ENCODE peak calls at places on chromosomes 3 and 15, in ten cellular contexts. One of them, this sample, is unnamed.

GRCh38 chr3:100278910-100279309 is 18.1 kb downstream of the TBC1D23 start:
- DNase-seq in CD8-positive, alpha-beta T cell: no peak
- DNase-seq in right atrium auricular region: no peak
- DNase-seq in A549: no peak
- DNase-seq in BJ: no peak
- DNase-seq in heart right ventricle: no peak
- DNase-seq in mucosa of descending colon: no peak
- DNase-seq in HCT116: no peak
- DNase-seq in lower lobe of right lung: no peak
- DNase-seq in transverse colon: no peak
- DNase-seq in this sample: no peak

GRCh38 chr3:105715372-105715771 is 153.4 kb downstream of the CBLB start:
- DNase-seq in BJ: peak; percentile 10
- DNase-seq in HCT116: no peak
- DNase-seq in heart right ventricle: no peak
- DNase-seq in CD8-positive, alpha-beta T cell: no peak
- DNase-seq in right atrium auricular region: no peak
- DNase-seq in lower lobe of right lung: no peak
- DNase-seq in A549: no peak
- DNase-seq in transverse colon: no peak
- DNase-seq in mucosa of descending colon: no peak
- DNase-seq in this sample: peak; percentile 46

GRCh38 chr3:160088492-160089137 is 100.0 kb downstream of the IL12A start:
- DNase-seq in heart right ventricle: no peak
- DNase-seq in lower lobe of right lung: no peak
- DNase-seq in BJ: no peak
- DNase-seq in A549: no peak
- DNase-seq in HCT116: no peak
- DNase-seq in CD8-positive, alpha-beta T cell: no peak
- DNase-seq in transverse colon: no peak
- DNase-seq in mucosa of descending colon: no peak
- DNase-seq in right atrium auricular region: no peak
- DNase-seq in this sample: no peak

GRCh38 chr3:78764634-78765033 is 1003.2 kb downstream of the ROBO1 start:
- DNase-seq in mucosa of descending colon: no peak
- DNase-seq in transverse colon: no peak
- DNase-seq in HCT116: no peak
- DNase-seq in A549: no peak
- DNase-seq in right atrium auricular region: no peak
- DNase-seq in lower lobe of right lung: no peak
- DNase-seq in BJ: no peak
- DNase-seq in heart right ventricle: no peak
- DNase-seq in CD8-positive, alpha-beta T cell: no peak
- DNase-seq in this sample: no peak

GRCh38 chr3:155070932-155071387 is 9.2 kb upstream of the MME start:
- DNase-seq in A549: no peak
- DNase-seq in lower lobe of right lung: no peak
- DNase-seq in heart right ventricle: no peak
- DNase-seq in mucosa of descending colon: no peak
- DNase-seq in right atrium auricular region: no peak
- DNase-seq in CD8-positive, alpha-beta T cell: no peak
- DNase-seq in transverse colon: no peak
- DNase-seq in BJ: peak; percentile 97
- DNase-seq in HCT116: no peak
- DNase-seq in this sample: peak; percentile 95

GRCh38 chr15:72725446-72725845 is 39.4 kb downstream of the BBS4 start:
- DNase-seq in HCT116: no peak
- DNase-seq in heart right ventricle: no peak
- DNase-seq in mucosa of descending colon: no peak
- DNase-seq in lower lobe of right lung: no peak
- DNase-seq in A549: no peak
- DNase-seq in right atrium auricular region: no peak
- DNase-seq in BJ: no peak
- DNase-seq in CD8-positive, alpha-beta T cell: no peak
- DNase-seq in transverse colon: no peak
- DNase-seq in this sample: no peak

GRCh38 chr3:132785292-132785691 is 63.1 kb upstream of the NPHP3 start:
- DNase-seq in HCT116: no peak
- DNase-seq in CD8-positive, alpha-beta T cell: no peak
- DNase-seq in right atrium auricular region: no peak
- DNase-seq in lower lobe of right lung: no peak
- DNase-seq in mucosa of descending colon: no peak
- DNase-seq in heart right ventricle: no peak
- DNase-seq in A549: no peak
- DNase-seq in transverse colon: no peak
- DNase-seq in BJ: peak; percentile 81
- DNase-seq in this sample: no peak

GRCh38 chr3:156135921-156136655 is 15.7 kb downstream of the KCNAB1 start:
- DNase-seq in A549: no peak
- DNase-seq in CD8-positive, alpha-beta T cell: no peak
- DNase-seq in lower lobe of right lung: no peak
- DNase-seq in HCT116: no peak
- DNase-seq in heart right ventricle: no peak
- DNase-seq in BJ: no peak
- DNase-seq in mucosa of descending colon: no peak
- DNase-seq in transverse colon: no peak
- DNase-seq in right atrium auricular region: no peak
- DNase-seq in this sample: no peak

GRCh38 chr15:64619880-64620839 is 155.2 kb downstream of the RBPMS2 start:
- DNase-seq in HCT116: no peak
- DNase-seq in mucosa of descending colon: no peak
- DNase-seq in lower lobe of right lung: no peak
- DNase-seq in heart right ventricle: no peak
- DNase-seq in A549: no peak
- DNase-seq in CD8-positive, alpha-beta T cell: no peak
- DNase-seq in right atrium auricular region: no peak
- DNase-seq in BJ: no peak
- DNase-seq in transverse colon: no peak
- DNase-seq in this sample: peak; percentile 55

GRCh38 chr3:38173834-38174418 is 8.6 kb downstream of the OXSR1 start:
- DNase-seq in heart right ventricle: no peak
- DNase-seq in CD8-positive, alpha-beta T cell: no peak
- DNase-seq in mucosa of descending colon: no peak
- DNase-seq in transverse colon: no peak
- DNase-seq in right atrium auricular region: no peak
- DNase-seq in BJ: no peak
- DNase-seq in A549: no peak
- DNase-seq in lower lobe of right lung: no peak
- DNase-seq in HCT116: no peak
- DNase-seq in this sample: no peak

GRCh38 chr3:68893600-68894239 is 38.6 kb downstream of the TAFA4 start:
- DNase-seq in right atrium auricular region: no peak
- DNase-seq in lower lobe of right lung: no peak
- DNase-seq in CD8-positive, alpha-beta T cell: no peak
- DNase-seq in transverse colon: no peak
- DNase-seq in BJ: no peak
- DNase-seq in HCT116: no peak
- DNase-seq in heart right ventricle: no peak
- DNase-seq in mucosa of descending colon: no peak
- DNase-seq in A549: no peak
- DNase-seq in this sample: peak; percentile 4

GRCh38 chr3:142270407-142270806 is 45.0 kb upstream of the GK5 start:
- DNase-seq in BJ: no peak
- DNase-seq in right atrium auricular region: no peak
- DNase-seq in A549: no peak
- DNase-seq in heart right ventricle: no peak
- DNase-seq in lower lobe of right lung: no peak
- DNase-seq in transverse colon: no peak
- DNase-seq in HCT116: no peak
- DNase-seq in CD8-positive, alpha-beta T cell: peak; percentile 31
- DNase-seq in mucosa of descending colon: no peak
- DNase-seq in this sample: no peak

GRCh38 chr3:112090899-112091586 is 4.9 kb downstream of the C3orf52 start:
- DNase-seq in A549: no peak
- DNase-seq in heart right ventricle: no peak
- DNase-seq in transverse colon: peak; percentile 44
- DNase-seq in mucosa of descending colon: no peak
- DNase-seq in HCT116: no peak
- DNase-seq in lower lobe of right lung: no peak
- DNase-seq in BJ: no peak
- DNase-seq in CD8-positive, alpha-beta T cell: no peak
- DNase-seq in right atrium auricular region: no peak
- DNase-seq in this sample: no peak

GRCh38 chr15:96324192-96324895 is 6.2 kb upstream of the NR2F2 start:
- DNase-seq in right atrium auricular region: no peak
- DNase-seq in mucosa of descending colon: no peak
- DNase-seq in lower lobe of right lung: no peak
- DNase-seq in BJ: no peak
- DNase-seq in CD8-positive, alpha-beta T cell: no peak
- DNase-seq in A549: no peak
- DNase-seq in HCT116: no peak
- DNase-seq in heart right ventricle: no peak
- DNase-seq in transverse colon: no peak
- DNase-seq in this sample: no peak

DNA sequence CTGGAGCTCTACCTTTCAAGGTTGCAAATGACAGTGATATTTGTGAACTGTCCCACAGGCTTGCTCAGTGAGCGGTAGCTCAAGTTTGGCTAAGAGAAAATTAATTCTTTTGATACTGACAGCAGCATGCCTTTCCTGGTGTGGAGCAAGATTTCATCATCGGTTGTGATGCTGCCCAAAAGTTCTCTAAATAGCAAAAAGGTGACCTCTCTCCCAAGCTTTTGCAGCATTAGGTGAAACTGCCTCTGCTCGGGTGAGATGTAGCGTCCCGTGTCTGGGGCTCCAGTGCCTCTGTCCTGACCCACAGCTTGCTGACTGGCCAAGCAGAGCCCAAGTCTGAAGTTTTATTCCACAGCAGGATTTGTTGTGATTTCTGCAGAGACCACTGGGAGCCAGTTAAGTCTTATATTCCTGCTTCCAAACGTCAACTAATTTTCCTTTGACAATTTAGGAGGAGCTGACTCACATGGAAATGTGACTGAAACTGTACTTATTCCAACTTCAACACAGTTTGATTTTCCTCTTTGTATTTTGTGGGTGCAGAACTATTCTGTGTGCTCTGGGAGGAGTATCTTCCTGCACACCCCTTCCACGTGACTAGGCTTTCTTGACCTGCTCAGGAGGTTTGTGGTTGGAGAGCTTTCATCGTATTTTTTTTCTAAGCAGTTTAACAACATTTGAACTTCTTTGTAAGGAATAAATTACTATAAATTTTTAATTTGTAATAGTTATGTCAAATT is 5.9 kb downstream of the SYNM start:
- DNase-seq in CD8-positive, alpha-beta T cell: no peak
- DNase-seq in BJ: no peak
- DNase-seq in transverse colon: no peak
- DNase-seq in heart right ventricle: no peak
- DNase-seq in lower lobe of right lung: no peak
- DNase-seq in HCT116: no peak
- DNase-seq in right atrium auricular region: no peak
- DNase-seq in A549: no peak
- DNase-seq in mucosa of descending colon: no peak
- DNase-seq in this sample: no peak
- H3K4me3 ChIP-seq in CD8-positive, alpha-beta T cell: no peak overlapping the region
- H3K4me3 ChIP-seq in BJ: no peak overlapping the region
- H3K4me3 ChIP-seq in transverse colon: no peak overlapping the region
- H3K4me3 ChIP-seq in heart right ventricle: no peak overlapping the region
- H3K4me3 ChIP-seq in lower lobe of right lung: no peak overlapping the region
- H3K4me3 ChIP-seq in HCT116: no peak overlapping the region
- H3K4me3 ChIP-seq in right atrium auricular region: no peak overlapping the region
- H3K4me3 ChIP-seq in A549: no peak overlapping the region
- H3K4me3 ChIP-seq in mucosa of descending colon: no peak overlapping the region
- H3K4me3 ChIP-seq in this sample: no peak overlapping the region

GRCh38 chr15:55990986-55991385 is 2.4 kb downstream of the NEDD4 start:
- DNase-seq in transverse colon: no peak
- DNase-seq in CD8-positive, alpha-beta T cell: no peak
- DNase-seq in A549: no peak
- DNase-seq in heart right ventricle: no peak
- DNase-seq in BJ: no peak
- DNase-seq in HCT116: no peak
- DNase-seq in lower lobe of right lung: no peak
- DNase-seq in mucosa of descending colon: no peak
- DNase-seq in right atrium auricular region: no peak
- DNase-seq in this sample: no peak
- TF ChIP-seq CTCF in transverse colon: no peak
- TF ChIP-seq CTCF in CD8-positive, alpha-beta T cell: no peak
- TF ChIP-seq CTCF in A549: peak; percentile 33
- TF ChIP-seq CTCF in heart right ventricle: no peak
- TF ChIP-seq CTCF in BJ: no peak
- TF ChIP-seq CTCF in HCT116: peak; percentile 5
- TF ChIP-seq CTCF in lower lobe of right lung: no peak
- TF ChIP-seq CTCF in mucosa of descending colon: no peak
- TF ChIP-seq CTCF in right atrium auricular region: no peak
- TF ChIP-seq CTCF in this sample: no peak

GRCh38 chr3:4826237-4827100 is 152.8 kb upstream of the BHLHE40 start:
- DNase-seq in BJ: no peak
- DNase-seq in lower lobe of right lung: peak; percentile 72
- DNase-seq in A549: peak; percentile 21
- DNase-seq in HCT116: no peak
- DNase-seq in transverse colon: peak; percentile 81
- DNase-seq in mucosa of descending colon: peak; percentile 90
- DNase-seq in right atrium auricular region: peak; percentile 93
- DNase-seq in heart right ventricle: peak; percentile 87
- DNase-seq in CD8-positive, alpha-beta T cell: no peak
- DNase-seq in this sample: no peak
- H3K4me3 ChIP-seq in BJ: no peak overlapping the region
- H3K4me3 ChIP-seq in lower lobe of right lung: no peak overlapping the region
- H3K4me3 ChIP-seq in A549: no peak overlapping the region
- H3K4me3 ChIP-seq in HCT116: no peak overlapping the region
- H3K4me3 ChIP-seq in transverse colon: no peak overlapping the region
- H3K4me3 ChIP-seq in mucosa of descending colon: no peak overlapping the region
- H3K4me3 ChIP-seq in right atrium auricular region: no peak overlapping the region
- H3K4me3 ChIP-seq in heart right ventricle: peak overlapping the region; percentile 5
- H3K4me3 ChIP-seq in CD8-positive, alpha-beta T cell: peak overlapping the region; percentile 0
- H3K4me3 ChIP-seq in this sample: no peak overlapping the region

DNA sequence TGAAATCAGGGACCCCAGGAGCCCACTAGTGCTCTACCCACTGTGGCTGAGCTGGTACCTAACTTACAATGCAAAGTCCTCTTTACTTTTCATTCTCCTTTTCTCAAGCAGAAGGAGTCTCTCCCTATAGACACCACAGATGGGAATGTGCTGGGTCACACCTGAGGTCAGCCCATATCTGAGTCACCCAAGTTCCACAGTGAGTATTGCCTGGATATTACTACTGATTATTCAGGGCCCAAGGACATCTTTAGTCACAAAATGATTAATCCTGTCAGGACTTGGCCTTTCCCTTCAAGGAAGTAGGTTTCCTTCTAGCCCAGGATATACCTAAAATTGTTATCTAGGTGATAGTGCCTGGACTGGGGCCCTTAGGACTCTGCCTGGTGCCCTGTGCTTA is 1305.2 kb downstream of the SI start:
- DNase-seq in CD8-positive, alpha-beta T cell: no peak
- DNase-seq in A549: no peak
- DNase-seq in heart right ventricle: no peak
- DNase-seq in mucosa of descending colon: no peak
- DNase-seq in right atrium auricular region: no peak
- DNase-seq in transverse colon: no peak
- DNase-seq in lower lobe of right lung: no peak
- DNase-seq in HCT116: peak; percentile 24
- DNase-seq in BJ: no peak
- DNase-seq in this sample: no peak
- TF ChIP-seq CTCF in CD8-positive, alpha-beta T cell: no peak
- TF ChIP-seq CTCF in A549: no peak
- TF ChIP-seq CTCF in heart right ventricle: no peak
- TF ChIP-seq CTCF in mucosa of descending colon: no peak
- TF ChIP-seq CTCF in right atrium auricular region: no peak
- TF ChIP-seq CTCF in transverse colon: no peak
- TF ChIP-seq CTCF in lower lobe of right lung: no peak
- TF ChIP-seq CTCF in HCT116: no peak
- TF ChIP-seq CTCF in BJ: no peak
- TF ChIP-seq CTCF in this sample: no peak

This sample was measured in AG09309.